ENCODE peak calls at places on chromosomes 11 and 22, in nine cellular contexts. Q is neuronal stem cell; J is glomerular endothelial cell; T is nucleus accumbens; D is nephron progenitor cell; X is dorsolateral prefrontal cortex; K is activated CD8-positive, alpha-beta memory T cell treated with anti-CD3 and anti-CD28 coated beads, Interleukin-2, amount 50 U/mL, for 48 hours; N is stimulated activated CD8-positive, alpha-beta memory T cell treated with anti-CD3 and anti-CD28 coated beads, Interleukin-15, amount 100 ng/mL, for 4 hours; B is H7. P is an unnamed sample.

GRCh38 chr22:36730176-36730858 is 26.8 kb upstream of the CACNG2 start:
- DNase-seq in Q (no peak), J (no peak), T (no peak), D (no peak), X (no peak), K (no peak), N (no peak), B (peak), P (peak)

GRCh38 chr22:32122899-32123298 is 36.2 kb downstream of the C22orf42 start:
- DNase-seq in Q (no peak), J (no peak), T (no peak), D (no peak), X (no peak), K (no peak), N (no peak), B (peak), P (no peak)

GRCh38 chr22:23718371-23719165 is 27.8 kb downstream of the RGL4 start:
- DNase-seq in Q (no peak), J (no peak), T (no peak), D (no peak), X (no peak), K (no peak), N (no peak), B (no peak), P (no peak)

GRCh38 chr11:65205602-65205967 is 23.9 kb downstream of the CAPN1 start:
- DNase-seq in Q (no peak), J (no peak), T (no peak), D (no peak), X (no peak), K (peak), N (no peak), B (no peak), P (no peak)

GRCh38 chr22:27378343-27378800 is 423.2 kb downstream of the MN1 start:
- DNase-seq in Q (no peak), J (no peak), T (no peak), D (peak), X (no peak), K (no peak), N (no peak), B (no peak), P (no peak)

GRCh38 chr11:130400793-130401483 is 27.5 kb downstream of the ADAMTS8 start:
- DNase-seq in Q (no peak), J (no peak), T (no peak), D (no peak), X (no peak), K (no peak), N (no peak), B (no peak), P (no peak)

GRCh38 chr22:20533879-20534265 is 26.5 kb downstream of the MED15 start:
- DNase-seq in Q (no peak), J (no peak), T (peak), D (no peak), X (no peak), K (no peak), N (no peak), B (no peak), P (no peak)

GRCh38 chr11:40032331-40032730 is 1427.1 kb downstream of the LRRC4C start:
- DNase-seq in Q (no peak), J (no peak), T (no peak), D (no peak), X (no peak), K (no peak), N (no peak), B (no peak), P (no peak)

GRCh38 chr11:73249858-73250773 is 22.0 kb upstream of the P2RY6 start:
- DNase-seq in Q (no peak), J (no peak), T (no peak), D (no peak), X (no peak), K (no peak), N (no peak), B (no peak), P (peak)